ENCODE peak calls at places on chromosomes 1 and 21, in six cellular contexts. M is fibroblast of mammary gland, T is AG04450, J is neuronal stem cell, Z is tibial artery, I is astrocyte of the spinal cord. B is an unnamed sample.

GRCh38 chr1:66300986-66301451 is 232.9 kb upstream of the SGIP1 start:
- DNase-seq in M (peak; percentile 69), T (no peak), J (no peak), Z (no peak), I (peak; percentile 70), B (no peak)

GRCh38 chr1:64956241-64956640 is 10.1 kb downstream of the JAK1 start:
- DNase-seq in M (no peak), T (no peak), J (no peak), Z (no peak), I (no peak), B (no peak)

GRCh38 chr1:111743679-111744101 is 4.5 kb upstream of the INKA2 start:
- DNase-seq in M (peak; percentile 62), T (no peak), J (no peak), Z (no peak), I (no peak), B (peak; percentile 71)

GRCh38 chr1:203627819-203628184 is 1.2 kb downstream of the ATP2B4 start:
- DNase-seq in M (peak; percentile 56), T (no peak), J (no peak), Z (peak; percentile 51), I (peak; percentile 47), B (no peak)

GRCh38 chr1:201490708-201491131 is 16.2 kb downstream of the CSRP1 start:
- DNase-seq in M (no peak), T (no peak), J (no peak), Z (no peak), I (no peak), B (no peak)

GRCh38 chr1:234270103-234270502 is 103.2 kb upstream of the COA6 start:
- DNase-seq in M (no peak), T (no peak), J (no peak), Z (no peak), I (no peak), B (no peak)

GRCh38 chr1:6632588-6633514 is 8.2 kb downstream of the THAP3 start:
- DNase-seq in M (no peak), T (no peak), J (no peak), Z (no peak), I (no peak), B (no peak)

GRCh38 chr1:213326666-213327317 is 275.8 kb downstream of the RPS6KC1 start:
- DNase-seq in M (peak; percentile 85), T (peak; percentile 29), J (no peak), Z (peak; percentile 66), I (peak; percentile 72), B (peak; percentile 54)

GRCh38 chr21:31710586-31710985 is 21.3 kb downstream of the SCAF4 start:
- DNase-seq in M (peak; percentile 72), T (peak; percentile 45), J (no peak), Z (no peak), I (peak; percentile 42), B (no peak)

GRCh38 chr1:8394456-8395321 is 76.8 kb downstream of the SLC45A1 start:
- DNase-seq in M (peak; percentile 91), T (peak; percentile 82), J (no peak), Z (no peak), I (peak; percentile 93), B (peak; percentile 62)

DNA sequence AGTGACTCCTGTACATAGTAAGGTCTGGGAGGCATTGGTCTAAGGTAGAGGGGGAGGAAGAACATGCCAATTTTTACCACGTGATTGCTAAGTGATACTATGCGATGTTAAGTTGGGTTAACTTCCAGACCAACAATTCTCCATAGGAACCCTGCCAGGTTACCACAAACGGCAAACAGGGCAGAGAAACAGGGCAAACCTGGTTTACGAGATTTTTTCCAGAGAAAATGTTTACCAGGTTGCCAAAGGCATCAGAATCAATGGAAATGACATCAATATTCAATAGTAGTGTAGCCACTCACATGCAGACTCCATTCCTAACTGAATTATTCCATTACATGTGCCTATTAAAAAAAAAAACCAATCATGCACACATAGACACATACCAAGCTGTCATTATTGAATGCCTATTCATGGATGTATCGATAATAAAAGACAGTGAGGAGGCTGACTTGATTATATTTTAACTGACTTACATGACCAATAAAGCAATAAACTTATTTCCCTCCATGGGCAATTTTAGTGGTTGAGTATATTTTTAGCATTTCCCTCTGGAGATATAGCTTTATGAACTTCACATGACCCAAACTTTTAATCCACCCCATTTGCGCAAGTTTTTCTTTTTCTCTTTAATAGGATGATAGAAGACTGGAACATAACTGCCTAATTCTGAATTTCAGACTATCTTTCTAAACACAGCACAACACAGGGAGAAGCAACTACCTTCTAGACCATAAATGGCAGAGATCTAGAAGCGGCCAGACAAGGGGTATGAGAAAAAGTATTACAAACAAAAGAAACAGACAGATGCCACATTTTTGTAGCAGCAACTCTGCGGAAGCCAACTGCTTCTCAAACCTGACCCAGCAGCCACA is 40.6 kb upstream of the KCNE1 start:
- DNase-seq in M (peak; percentile 51), T (no peak), J (no peak), Z (no peak), I (peak; percentile 37), B (no peak)
- H3K4me3 ChIP-seq in M (peak overlapping the region; percentile 33), T (peak overlapping the region; percentile 34), J (no peak overlapping the region), Z (peak overlapping the region; percentile 14), I (peak overlapping the region; percentile 14), B (no peak overlapping the region)

GRCh38 chr1:72282271-72282656 is at the start of gene NEGR1:
- DNase-seq in M (peak; percentile 69), T (peak; percentile 38), J (peak; percentile 55), Z (peak; percentile 66), I (peak; percentile 78), B (peak; percentile 38)
- H3K4me3 ChIP-seq in M (peak within 1 kb of the TSS; percentile 87), T (peak within 1 kb of the TSS; percentile 84), J (peak within 1 kb of the TSS; percentile 84), Z (peak within 1 kb of the TSS; percentile 91), I (peak within 1 kb of the TSS; percentile 82), B (peak within 1 kb of the TSS; percentile 84)

DNA sequence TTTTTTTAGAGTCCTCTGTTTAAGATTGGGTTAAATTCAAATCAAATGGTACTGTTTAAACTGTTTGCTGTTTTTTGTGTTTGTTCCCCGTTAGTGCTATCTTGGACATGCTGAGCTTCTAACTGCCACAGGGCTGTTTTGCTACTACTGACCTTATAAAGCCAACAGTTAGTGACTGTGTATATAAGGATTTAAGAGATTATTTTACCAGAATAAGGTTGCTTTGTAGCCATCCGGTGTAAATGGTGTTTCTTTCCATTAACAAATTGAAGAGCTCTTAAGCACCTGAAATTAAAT is 37.0 kb downstream of the ZNF281 start:
- DNase-seq in M (no peak), T (no peak), J (no peak), Z (no peak), I (no peak), B (no peak)
- H3K4me3 ChIP-seq in M (no peak overlapping the region), T (no peak overlapping the region), J (no peak overlapping the region), Z (no peak overlapping the region), I (no peak overlapping the region), B (no peak overlapping the region)

GRCh38 chr1:84163123-84164038 is 19.3 kb downstream of the PRKACB start:
- DNase-seq in M (peak; percentile 24), T (no peak), J (no peak), Z (no peak), I (no peak), B (no peak)

GRCh38 chr1:84166797-84167196 is 22.7 kb downstream of the PRKACB start:
- DNase-seq in M (no peak), T (no peak), J (no peak), Z (no peak), I (no peak), B (no peak)

GRCh38 chr1:84164156-84164555 is 20.1 kb downstream of the PRKACB start:
- DNase-seq in M (peak; percentile 28), T (no peak), J (no peak), Z (no peak), I (no peak), B (no peak)

GRCh38 chr1:84165566-84165965 is 21.5 kb downstream of the PRKACB start:
- DNase-seq in M (no peak), T (no peak), J (no peak), Z (no peak), I (no peak), B (no peak)

DNA sequence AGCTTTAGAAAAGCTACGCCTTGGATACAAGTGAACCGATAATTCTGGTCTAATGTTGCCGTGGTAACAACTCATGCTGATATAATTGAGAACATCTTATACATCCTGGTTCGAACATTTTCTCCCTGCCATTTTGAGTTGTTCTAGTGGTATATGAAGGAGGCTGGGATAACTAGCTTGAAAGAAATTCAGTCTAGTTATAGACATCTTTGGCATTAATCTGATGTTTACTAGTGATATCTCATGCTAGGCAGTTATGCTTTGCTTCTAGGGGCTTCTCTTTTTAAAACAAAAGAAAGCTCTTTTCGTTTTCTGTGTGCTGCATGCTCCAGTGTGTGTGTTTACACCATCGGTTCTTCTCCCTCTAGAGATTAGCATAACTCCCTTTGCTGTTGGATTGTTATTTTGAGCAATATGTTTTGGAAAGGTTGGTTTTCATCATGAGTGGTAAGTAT is 20.5 kb downstream of the PRKACB start:
- DNase-seq in M (peak; percentile 49), T (no peak), J (no peak), Z (no peak), I (peak; percentile 36), B (no peak)
- H3K4me3 ChIP-seq in M (peak overlapping the region; percentile 28), T (peak overlapping the region; percentile 17), J (no peak overlapping the region), Z (no peak overlapping the region), I (peak overlapping the region; percentile 21), B (peak overlapping the region; percentile 35)

DNA sequence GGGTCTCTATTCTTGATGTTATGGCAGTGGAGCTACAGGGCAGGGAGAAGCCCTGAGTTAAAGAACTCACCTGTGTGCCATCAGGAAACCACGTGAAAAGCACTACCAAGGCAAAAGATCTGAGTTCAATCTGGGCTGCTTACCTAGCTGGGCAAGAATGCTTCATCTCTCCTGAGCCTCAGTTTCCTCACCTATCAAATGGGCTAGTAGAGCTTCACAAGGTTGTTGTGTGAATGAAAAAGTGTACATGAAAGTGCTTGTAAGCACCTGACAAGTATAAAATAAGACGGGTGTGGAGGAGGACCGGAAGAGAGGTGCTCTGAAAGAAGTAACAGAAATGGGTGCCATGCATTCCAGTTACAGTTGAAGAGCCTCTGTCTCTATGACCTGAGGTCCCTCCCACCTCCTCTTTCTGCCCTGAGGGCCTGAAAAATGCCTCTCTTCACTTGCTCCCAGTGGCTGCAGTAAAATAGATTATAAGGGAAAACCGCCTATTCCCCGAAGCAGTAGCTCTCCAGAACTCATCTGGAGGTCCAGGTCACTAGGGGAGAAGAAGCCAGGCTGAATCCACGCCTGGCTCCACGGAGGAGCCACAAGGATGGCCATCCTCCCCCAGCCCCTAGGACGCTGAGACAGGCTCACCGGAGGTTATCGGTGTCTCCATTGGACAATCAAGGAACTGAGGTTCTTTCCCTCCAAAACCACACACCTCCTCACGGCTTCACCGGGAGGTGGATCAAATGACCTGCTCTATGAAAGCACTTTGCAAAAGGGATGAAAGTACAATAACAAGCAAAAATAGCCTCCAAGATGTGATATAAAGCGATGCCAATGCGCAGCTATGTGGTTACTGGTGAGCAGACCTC is 1.4 kb downstream of the GPR161 start:
- DNase-seq in M (no peak), T (no peak), J (no peak), Z (no peak), I (peak; percentile 31), B (no peak)
- H3K4me3 ChIP-seq in M (peak overlapping the region; percentile 72), T (peak overlapping the region; percentile 80), J (peak overlapping the region; percentile 59), Z (peak overlapping the region; percentile 94), I (peak overlapping the region; percentile 77), B (peak overlapping the region; percentile 77)

GRCh38 chr1:167933779-167934178 is 2.7 kb upstream of the DCAF6 start:
- DNase-seq in M (no peak), T (no peak), J (no peak), Z (no peak), I (no peak), B (no peak)
- H3K4me3 ChIP-seq in M (no peak overlapping the region), T (peak overlapping the region; percentile 75), J (no peak overlapping the region), Z (no peak overlapping the region), I (no peak overlapping the region), B (no peak overlapping the region)

GRCh38 chr1:46961066-46961758 is 19.9 kb upstream of the CYP4A11 start:
- DNase-seq in M (no peak), T (no peak), J (no peak), Z (no peak), I (no peak), B (no peak)
- H3K4me3 ChIP-seq in M (no peak overlapping the region), T (no peak overlapping the region), J (no peak overlapping the region), Z (no peak overlapping the region), I (no peak overlapping the region), B (no peak overlapping the region)

B was measured in skeletal muscle cell.